ENCODE peak calls at places on chromosomes 4 and X, in seven cellular contexts. One of them, this sample, is unnamed.

GRCh38 chr4:22625301-22625700 is 67.4 kb upstream of the GBA3 start:
- DNase-seq in T-cell: no peak
- DNase-seq in psoas muscle: no peak
- DNase-seq in Right ventricle myocardium superior: no peak
- DNase-seq in germinal center: no peak
- DNase-seq in ACHN: peak
- DNase-seq in GM03348: no peak
- DNase-seq in this sample: no peak

GRCh38 chr4:134320048-134320447 is 118.5 kb upstream of the PABPC4L start:
- DNase-seq in T-cell: no peak
- DNase-seq in psoas muscle: no peak
- DNase-seq in Right ventricle myocardium superior: no peak
- DNase-seq in germinal center: no peak
- DNase-seq in ACHN: no peak
- DNase-seq in GM03348: no peak
- DNase-seq in this sample: no peak

GRCh38 chr4:101019941-101020401 is 327.4 kb downstream of the PPP3CA start:
- DNase-seq in T-cell: no peak
- DNase-seq in psoas muscle: no peak
- DNase-seq in Right ventricle myocardium superior: no peak
- DNase-seq in germinal center: no peak
- DNase-seq in ACHN: no peak
- DNase-seq in GM03348: no peak
- DNase-seq in this sample: no peak

GRCh38 chr4:17702666-17703065 is 78.8 kb downstream of the FAM184B start:
- DNase-seq in T-cell: no peak
- DNase-seq in psoas muscle: no peak
- DNase-seq in Right ventricle myocardium superior: no peak
- DNase-seq in germinal center: no peak
- DNase-seq in ACHN: no peak
- DNase-seq in GM03348: no peak
- DNase-seq in this sample: no peak

GRCh38 chrX:38879631-38880220 is 78.5 kb downstream of the MID1IP1 start:
- DNase-seq in T-cell: peak
- DNase-seq in psoas muscle: peak
- DNase-seq in Right ventricle myocardium superior: peak
- DNase-seq in germinal center: peak
- DNase-seq in ACHN: no peak
- DNase-seq in GM03348: no peak
- DNase-seq in this sample: no peak

GRCh38 chrX:145817666-145818521 is at the start of gene SLITRK2:
- DNase-seq in T-cell: no peak
- DNase-seq in psoas muscle: no peak
- DNase-seq in Right ventricle myocardium superior: no peak
- DNase-seq in germinal center: no peak
- DNase-seq in ACHN: no peak
- DNase-seq in GM03348: no peak
- DNase-seq in this sample: no peak

GRCh38 chrX:137945470-137945869 is 379.5 kb downstream of the ZIC3 start:
- DNase-seq in T-cell: no peak
- DNase-seq in psoas muscle: no peak
- DNase-seq in Right ventricle myocardium superior: no peak
- DNase-seq in germinal center: no peak
- DNase-seq in ACHN: no peak
- DNase-seq in GM03348: no peak
- DNase-seq in this sample: no peak

GRCh38 chr4:11039494-11040142 is 355.1 kb upstream of the CLNK start:
- DNase-seq in T-cell: no peak
- DNase-seq in psoas muscle: no peak
- DNase-seq in Right ventricle myocardium superior: no peak
- DNase-seq in germinal center: no peak
- DNase-seq in ACHN: no peak
- DNase-seq in GM03348: no peak
- DNase-seq in this sample: no peak

GRCh38 chr4:73257242-73257994 is 1.2 kb downstream of the ANKRD17 start:
- DNase-seq in T-cell: peak
- DNase-seq in psoas muscle: peak
- DNase-seq in Right ventricle myocardium superior: peak
- DNase-seq in germinal center: peak
- DNase-seq in ACHN: peak
- DNase-seq in GM03348: peak
- DNase-seq in this sample: peak

GRCh38 chr4:76198411-76199237 is 15.0 kb downstream of the SCARB2 start:
- DNase-seq in T-cell: no peak
- DNase-seq in psoas muscle: no peak
- DNase-seq in Right ventricle myocardium superior: peak
- DNase-seq in germinal center: no peak
- DNase-seq in ACHN: peak
- DNase-seq in GM03348: peak
- DNase-seq in this sample: no peak

GRCh38 chr4:122612540-122612939 is 8.3 kb downstream of the IL21 start:
- DNase-seq in T-cell: no peak
- DNase-seq in psoas muscle: no peak
- DNase-seq in Right ventricle myocardium superior: no peak
- DNase-seq in germinal center: no peak
- DNase-seq in ACHN: no peak
- DNase-seq in GM03348: no peak
- DNase-seq in this sample: no peak

GRCh38 chr4:52641853-52642563 is 17.1 kb downstream of the USP46 start:
- DNase-seq in T-cell: no peak
- DNase-seq in psoas muscle: no peak
- DNase-seq in Right ventricle myocardium superior: no peak
- DNase-seq in germinal center: no peak
- DNase-seq in ACHN: peak
- DNase-seq in GM03348: no peak
- DNase-seq in this sample: no peak

GRCh38 chr4:47533689-47534347 is 48.7 kb downstream of the ATP10D start:
- DNase-seq in T-cell: no peak
- DNase-seq in psoas muscle: no peak
- DNase-seq in Right ventricle myocardium superior: no peak
- DNase-seq in germinal center: no peak
- DNase-seq in ACHN: no peak
- DNase-seq in GM03348: no peak
- DNase-seq in this sample: no peak

GRCh38 chr4:26220704-26221103 is 100.1 kb upstream of the RBPJ start:
- DNase-seq in T-cell: no peak
- DNase-seq in psoas muscle: no peak
- DNase-seq in Right ventricle myocardium superior: no peak
- DNase-seq in germinal center: no peak
- DNase-seq in ACHN: no peak
- DNase-seq in GM03348: peak
- DNase-seq in this sample: no peak

GRCh38 chr4:6627832-6628231 is 12.7 kb upstream of the MRFAP1 start:
- DNase-seq in T-cell: no peak
- DNase-seq in psoas muscle: no peak
- DNase-seq in Right ventricle myocardium superior: no peak
- DNase-seq in germinal center: no peak
- DNase-seq in ACHN: no peak
- DNase-seq in GM03348: no peak
- DNase-seq in this sample: no peak

GRCh38 chr4:147542229-147542990 is 61.5 kb downstream of the EDNRA start:
- DNase-seq in T-cell: no peak
- DNase-seq in psoas muscle: no peak
- DNase-seq in Right ventricle myocardium superior: no peak
- DNase-seq in germinal center: no peak
- DNase-seq in ACHN: no peak
- DNase-seq in GM03348: no peak
- DNase-seq in this sample: no peak

GRCh38 chrX:39309018-39309620 is 507.9 kb downstream of the MID1IP1 start:
- DNase-seq in T-cell: no peak
- DNase-seq in psoas muscle: no peak
- DNase-seq in Right ventricle myocardium superior: no peak
- DNase-seq in germinal center: no peak
- DNase-seq in ACHN: no peak
- DNase-seq in GM03348: no peak
- DNase-seq in this sample: peak

GRCh38 chrX:113986427-113986826 is 597.5 kb upstream of the HTR2C start:
- DNase-seq in T-cell: no peak
- DNase-seq in psoas muscle: no peak
- DNase-seq in Right ventricle myocardium superior: no peak
- DNase-seq in germinal center: no peak
- DNase-seq in ACHN: no peak
- DNase-seq in GM03348: no peak
- DNase-seq in this sample: no peak

GRCh38 chr4:77538144-77538543 is 67.5 kb upstream of the CXCL13 start:
- DNase-seq in T-cell: no peak
- DNase-seq in psoas muscle: no peak
- DNase-seq in Right ventricle myocardium superior: no peak
- DNase-seq in germinal center: no peak
- DNase-seq in ACHN: no peak
- DNase-seq in GM03348: peak
- DNase-seq in this sample: no peak

GRCh38 chrX:154325541-154325940 is 29.9 kb downstream of the TKTL1 start:
- DNase-seq in T-cell: no peak
- DNase-seq in psoas muscle: no peak
- DNase-seq in Right ventricle myocardium superior: no peak
- DNase-seq in germinal center: no peak
- DNase-seq in ACHN: no peak
- DNase-seq in GM03348: no peak
- DNase-seq in this sample: no peak

GRCh38 chrX:56800801-56801200 is 71.8 kb downstream of the NBDY start:
- DNase-seq in T-cell: peak
- DNase-seq in psoas muscle: no peak
- DNase-seq in Right ventricle myocardium superior: no peak
- DNase-seq in germinal center: peak
- DNase-seq in ACHN: no peak
- DNase-seq in GM03348: no peak
- DNase-seq in this sample: peak

GRCh38 chr4:101475246-101475645 is 127.9 kb upstream of the PPP3CA start:
- DNase-seq in T-cell: no peak
- DNase-seq in psoas muscle: no peak
- DNase-seq in Right ventricle myocardium superior: no peak
- DNase-seq in germinal center: no peak
- DNase-seq in ACHN: no peak
- DNase-seq in GM03348: peak
- DNase-seq in this sample: no peak

GRCh38 chrX:47078129-47079043 is at the start of gene RGN:
- DNase-seq in T-cell: no peak
- DNase-seq in psoas muscle: peak
- DNase-seq in Right ventricle myocardium superior: peak
- DNase-seq in germinal center: no peak
- DNase-seq in ACHN: no peak
- DNase-seq in GM03348: peak
- DNase-seq in this sample: no peak

GRCh38 chr4:5399790-5400421 is 308.5 kb downstream of the EVC2 start:
- DNase-seq in T-cell: no peak
- DNase-seq in psoas muscle: no peak
- DNase-seq in Right ventricle myocardium superior: no peak
- DNase-seq in germinal center: peak
- DNase-seq in ACHN: peak
- DNase-seq in GM03348: peak
- DNase-seq in this sample: no peak

GRCh38 chr4:43282534-43282933 is 390.0 kb downstream of the GRXCR1 start:
- DNase-seq in T-cell: no peak
- DNase-seq in psoas muscle: no peak
- DNase-seq in Right ventricle myocardium superior: no peak
- DNase-seq in germinal center: no peak
- DNase-seq in ACHN: no peak
- DNase-seq in GM03348: no peak
- DNase-seq in this sample: no peak

GRCh38 chr4:52718123-52718522 is 33.1 kb downstream of the ERVMER34-1 start:
- DNase-seq in T-cell: no peak
- DNase-seq in psoas muscle: no peak
- DNase-seq in Right ventricle myocardium superior: no peak
- DNase-seq in germinal center: no peak
- DNase-seq in ACHN: no peak
- DNase-seq in GM03348: no peak
- DNase-seq in this sample: no peak